ENCODE peak calls at places on chromosomes 12 and 14, in four cellular contexts. One of them, this sample, is unnamed.

GRCh38 chr14:34018564-34019244 is 67.8 kb upstream of the EGLN3 start:
- DNase-seq in EH: no peak
- DNase-seq in GM10248: no peak
- DNase-seq in NCI-H2029 treated with DMSO at 0.1 percent for 48 hours: peak
- DNase-seq in this sample: no peak

GRCh38 chr14:73824116-73824515 is 27.5 kb upstream of the PTGR2 start:
- DNase-seq in EH: no peak
- DNase-seq in GM10248: no peak
- DNase-seq in NCI-H2029 treated with DMSO at 0.1 percent for 48 hours: no peak
- DNase-seq in this sample: no peak

GRCh38 chr14:100211366-100211765 is 27.6 kb upstream of the YY1 start:
- DNase-seq in EH: no peak
- DNase-seq in GM10248: no peak
- DNase-seq in NCI-H2029 treated with DMSO at 0.1 percent for 48 hours: no peak
- DNase-seq in this sample: no peak

GRCh38 chr12:54431911-54432814 is 13.1 kb upstream of the ITGA5 start:
- DNase-seq in EH: peak
- DNase-seq in GM10248: no peak
- DNase-seq in NCI-H2029 treated with DMSO at 0.1 percent for 48 hours: no peak
- DNase-seq in this sample: peak

GRCh38 chr12:16076553-16076952 is 165.4 kb downstream of the DERA start:
- DNase-seq in EH: peak
- DNase-seq in GM10248: peak
- DNase-seq in NCI-H2029 treated with DMSO at 0.1 percent for 48 hours: peak
- DNase-seq in this sample: no peak

GRCh38 chr14:106691601-106692291 is 1165.4 kb downstream of the TMEM121 start:
- DNase-seq in EH: no peak
- DNase-seq in GM10248: peak
- DNase-seq in NCI-H2029 treated with DMSO at 0.1 percent for 48 hours: no peak
- DNase-seq in this sample: no peak

GRCh38 chr12:75322464-75322863 is 7.7 kb downstream of the CAPS2 start:
- DNase-seq in EH: peak
- DNase-seq in GM10248: no peak
- DNase-seq in NCI-H2029 treated with DMSO at 0.1 percent for 48 hours: no peak
- DNase-seq in this sample: no peak

GRCh38 chr14:65261946-65262345 is 150.6 kb upstream of the FUT8 start:
- DNase-seq in EH: no peak
- DNase-seq in GM10248: no peak
- DNase-seq in NCI-H2029 treated with DMSO at 0.1 percent for 48 hours: no peak
- DNase-seq in this sample: no peak

GRCh38 chr12:45235087-45236025 is 19.5 kb downstream of the ANO6 start:
- DNase-seq in EH: peak
- DNase-seq in GM10248: no peak
- DNase-seq in NCI-H2029 treated with DMSO at 0.1 percent for 48 hours: no peak
- DNase-seq in this sample: peak

GRCh38 chr12:53625373-53625945 is 723 bp downstream of the ATF7 start:
- DNase-seq in EH: no peak
- DNase-seq in GM10248: no peak
- DNase-seq in NCI-H2029 treated with DMSO at 0.1 percent for 48 hours: no peak
- DNase-seq in this sample: no peak